ENCODE peak calls at places on chromosome 1, in eight cellular contexts. I is sciatic nerve; J is HTR-8/SVneo; D is GM13977; G is heart left ventricle; Y is C1 segment of cervical spinal cord; X is fibroblast of lung; R is activated CD4-positive, alpha-beta T cell treated with anti-CD3 and anti-CD28 coated beads for 24 hours. M is an unnamed sample.
A peak's percentile ranks its signal among the peaks of the same experiment; 100 is the strongest.

GRCh38 chr1:15538750-15539149 is 12.1 kb downstream of the DNAJC16 start:
- DNase-seq in I (no peak), J (no peak), D (no peak), G (no peak), Y (no peak), X (no peak), R (no peak), M (no peak)

GRCh38 chr1:221839794-221840395 is 98.0 kb upstream of the DUSP10 start:
- DNase-seq in I (peak; percentile 59), J (peak; percentile 69), D (no peak), G (no peak), Y (no peak), X (peak; percentile 51), R (peak; percentile 55), M (no peak)

GRCh38 chr1:228379165-228379460 is 27.5 kb downstream of the TRIM11 start:
- DNase-seq in I (no peak), J (no peak), D (no peak), G (no peak), Y (no peak), X (no peak), R (no peak), M (no peak)

GRCh38 chr1:232372431-232373225 is 257.3 kb downstream of the SIPA1L2 start:
- DNase-seq in I (no peak), J (no peak), D (no peak), G (no peak), Y (no peak), X (no peak), R (no peak), M (no peak)

GRCh38 chr1:229005556-229005955 is 265.4 kb upstream of the RAB4A start:
- DNase-seq in I (no peak), J (no peak), D (no peak), G (no peak), Y (no peak), X (no peak), R (no peak), M (no peak)

GRCh38 chr1:198620951-198621824 is 17.7 kb upstream of the PTPRC start:
- DNase-seq in I (no peak), J (no peak), D (no peak), G (no peak), Y (no peak), X (no peak), R (peak; percentile 44), M (no peak)

GRCh38 chr1:92934395-92935378 is 26.6 kb downstream of the DIPK1A start:
- DNase-seq in I (peak; percentile 69), J (no peak), D (no peak), G (peak; percentile 69), Y (no peak), X (peak; percentile 94), R (no peak), M (no peak)

GRCh38 chr1:112219267-112219666 is 176.7 kb upstream of the CTTNBP2NL start:
- DNase-seq in I (no peak), J (no peak), D (no peak), G (no peak), Y (no peak), X (no peak), R (no peak), M (no peak)

GRCh38 chr1:238281418-238281817 is 390.7 kb upstream of the ZP4 start:
- DNase-seq in I (no peak), J (no peak), D (no peak), G (no peak), Y (no peak), X (no peak), R (no peak), M (no peak)

GRCh38 chr1:180926164-180926981 is 13.7 kb downstream of the KIAA1614 start:
- DNase-seq in I (peak; percentile 70), J (no peak), D (no peak), G (peak; percentile 71), Y (peak; percentile 20), X (peak; percentile 66), R (no peak), M (peak; percentile 9)

GRCh38 chr1:87449348-87449963 is 120.8 kb downstream of the LMO4 start:
- DNase-seq in I (no peak), J (no peak), D (peak; percentile 40), G (peak; percentile 59), Y (no peak), X (peak; percentile 5), R (no peak), M (no peak)

GRCh38 chr1:99777752-99778151 is 11.3 kb upstream of the FRRS1 start:
- DNase-seq in I (no peak), J (no peak), D (no peak), G (no peak), Y (no peak), X (no peak), R (no peak), M (no peak)

GRCh38 chr1:231359113-231359512 is 21.0 kb downstream of the SPRTN start:
- DNase-seq in I (no peak), J (no peak), D (no peak), G (no peak), Y (no peak), X (peak; percentile 91), R (no peak), M (peak; percentile 49)

GRCh38 chr1:243335297-243335696 is 79.5 kb downstream of the SDCCAG8 start:
- DNase-seq in I (no peak), J (no peak), D (no peak), G (no peak), Y (no peak), X (no peak), R (no peak), M (no peak)

GRCh38 chr1:16151200-16151708 is 4.6 kb downstream of the EPHA2 start:
- DNase-seq in I (no peak), J (no peak), D (no peak), G (no peak), Y (no peak), X (peak; percentile 53), R (no peak), M (no peak)

GRCh38 chr1:8670371-8670818 is 147.0 kb downstream of the RERE start:
- DNase-seq in I (no peak), J (no peak), D (no peak), G (no peak), Y (no peak), X (no peak), R (no peak), M (no peak)

GRCh38 chr1:38152351-38153082 is 105.9 kb upstream of the POU3F1 start:
- DNase-seq in I (no peak), J (no peak), D (no peak), G (no peak), Y (no peak), X (no peak), R (no peak), M (peak; percentile 49)

GRCh38 chr1:28582248-28582615 is 9.8 kb upstream of the RAB42 start:
- DNase-seq in I (no peak), J (no peak), D (no peak), G (no peak), Y (no peak), X (peak; percentile 63), R (no peak), M (no peak)

GRCh38 chr1:229870381-229870780 is 196.7 kb upstream of the GALNT2 start:
- DNase-seq in I (no peak), J (no peak), D (no peak), G (no peak), Y (no peak), X (no peak), R (no peak), M (no peak)